ENCODE peak calls at places on chromosomes 3 and 15, in eight cellular contexts. Z is left ventricle myocardium inferior, X is EL, Q is right cardiac atrium, E is A172, F is nucleus accumbens, K is mesenteric fat pad, P is T1000. B is an unnamed sample.

GRCh38 chr3:4507010-4507596 is 14.0 kb downstream of the ITPR1 start:
- DNase-seq in Q (no peak), E (no peak), X (no peak), Z (no peak), K (no peak), P (no peak), F (no peak), B (no peak)

GRCh38 chr3:68728343-68728742 is 204.0 kb downstream of the TAFA4 start:
- DNase-seq in Q (no peak), Z (no peak), P (no peak), F (no peak), X (no peak), E (no peak), K (no peak), B (no peak)

GRCh38 chr15:98823012-98823458 is 174.7 kb downstream of the IGF1R start:
- DNase-seq in Q (no peak), X (peak; percentile 74), Z (no peak), F (no peak), P (peak; percentile 39), K (no peak), E (peak; percentile 77), B (no peak)

GRCh38 chr3:62149539-62149938 is 223.8 kb downstream of the FEZF2 start:
- DNase-seq in K (no peak), Q (no peak), P (no peak), Z (no peak), X (no peak), F (no peak), E (no peak), B (no peak)

GRCh38 chr3:35932995-35933394 is 293.7 kb downstream of the ARPP21 start:
- DNase-seq in E (peak; percentile 89), F (peak; percentile 41), K (no peak), X (peak; percentile 89), Z (no peak), Q (no peak), P (peak; percentile 72), B (no peak)

GRCh38 chr3:66018047-66019033 is 20.4 kb downstream of the MAGI1 start:
- DNase-seq in P (no peak), X (no peak), E (no peak), F (no peak), Q (no peak), Z (no peak), K (no peak), B (no peak)

GRCh38 chr3:14289590-14290453 is 111.2 kb downstream of the LSM3 start:
- DNase-seq in X (peak; percentile 84), Z (no peak), E (peak; percentile 85), K (no peak), F (peak; percentile 4), P (no peak), Q (no peak), B (no peak)

GRCh38 chr15:70508561-70509281 is 254.6 kb downstream of the UACA start:
- DNase-seq in K (no peak), X (peak; percentile 91), P (no peak), Q (no peak), Z (no peak), E (peak; percentile 83), F (no peak), B (no peak)

GRCh38 chr3:168248383-168249047 is 152.8 kb upstream of the GOLIM4 start:
- DNase-seq in E (peak; percentile 19), X (peak; percentile 27), Z (no peak), P (no peak), Q (peak; percentile 70), F (peak; percentile 39), K (no peak), B (peak; percentile 27)

GRCh38 chr15:73957276-73957675 is 31.0 kb downstream of the LOXL1 start:
- DNase-seq in E (peak; percentile 69), F (no peak), Z (no peak), K (no peak), X (no peak), P (peak; percentile 7), Q (peak; percentile 50), B (no peak)

GRCh38 chr15:57395292-57395691 is 19.0 kb downstream of the CGNL1 start:
- DNase-seq in Z (no peak), P (no peak), Q (no peak), X (peak; percentile 93), F (no peak), K (no peak), E (peak; percentile 79), B (no peak)

GRCh38 chr15:101121511-101122090 is 130.2 kb downstream of the CHSY1 start:
- DNase-seq in X (peak; percentile 69), P (no peak), E (peak; percentile 25), F (peak; percentile 29), K (peak; percentile 93), Q (peak; percentile 94), Z (peak; percentile 88), B (peak; percentile 77)

GRCh38 chr3:127150915-127151564 is 41.9 kb upstream of the PRR23E start:
- DNase-seq in X (no peak), Z (no peak), F (no peak), K (peak; percentile 67), Q (no peak), P (no peak), E (no peak), B (no peak)

GRCh38 chr3:143755978-143756377 is 92.3 kb downstream of the SLC9A9 start:
- DNase-seq in K (no peak), E (no peak), P (no peak), X (no peak), Q (no peak), F (no peak), Z (no peak), B (peak; percentile 26)

B was measured in GM13977.